ENCODE peak calls at places on chromosomes 5 and 9, in five cellular contexts. One of them, this sample, is unnamed.

GRCh38 chr5:60960591-60960990 is 15.6 kb downstream of the NDUFAF2 start:
- DNase-seq in AG09309: no peak
- DNase-seq in NCI-H748 treated with DMSO at 0.1 percent for 48 hours: no peak
- DNase-seq in endothelial cell: no peak
- DNase-seq in NCI-H1092 treated with DMSO at 0.1 percent for 48 hours: no peak
- DNase-seq in this sample: no peak

GRCh38 chr5:141558150-141558549 is 60.6 kb downstream of the DIAPH1 start:
- DNase-seq in AG09309: no peak
- DNase-seq in NCI-H748 treated with DMSO at 0.1 percent for 48 hours: no peak
- DNase-seq in endothelial cell: peak; percentile 30
- DNase-seq in NCI-H1092 treated with DMSO at 0.1 percent for 48 hours: no peak
- DNase-seq in this sample: no peak

GRCh38 chr9:88993871-88994819 is 2.9 kb downstream of the S1PR3 start:
- DNase-seq in AG09309: no peak
- DNase-seq in NCI-H748 treated with DMSO at 0.1 percent for 48 hours: no peak
- DNase-seq in endothelial cell: no peak
- DNase-seq in NCI-H1092 treated with DMSO at 0.1 percent for 48 hours: no peak
- DNase-seq in this sample: no peak

GRCh38 chr5:43555895-43556606 is 826 bp downstream of the PAIP1 start:
- DNase-seq in AG09309: no peak
- DNase-seq in NCI-H748 treated with DMSO at 0.1 percent for 48 hours: peak; percentile 52
- DNase-seq in endothelial cell: peak; percentile 66
- DNase-seq in NCI-H1092 treated with DMSO at 0.1 percent for 48 hours: peak; percentile 47
- DNase-seq in this sample: peak; percentile 65

GRCh38 chr5:174736351-174736721 is 12.0 kb downstream of the MSX2 start:
- DNase-seq in AG09309: peak; percentile 72
- DNase-seq in NCI-H748 treated with DMSO at 0.1 percent for 48 hours: no peak
- DNase-seq in endothelial cell: no peak
- DNase-seq in NCI-H1092 treated with DMSO at 0.1 percent for 48 hours: no peak
- DNase-seq in this sample: no peak

GRCh38 chr9:72917892-72918509 is 34.9 kb downstream of the ALDH1A1 start:
- DNase-seq in AG09309: no peak
- DNase-seq in NCI-H748 treated with DMSO at 0.1 percent for 48 hours: no peak
- DNase-seq in endothelial cell: no peak
- DNase-seq in NCI-H1092 treated with DMSO at 0.1 percent for 48 hours: no peak
- DNase-seq in this sample: no peak

GRCh38 chr9:117247271-117247670 is 167.6 kb downstream of the ASTN2 start:
- DNase-seq in AG09309: no peak
- DNase-seq in NCI-H748 treated with DMSO at 0.1 percent for 48 hours: peak; percentile 33
- DNase-seq in endothelial cell: peak; percentile 28
- DNase-seq in NCI-H1092 treated with DMSO at 0.1 percent for 48 hours: peak; percentile 51
- DNase-seq in this sample: peak; percentile 69

GRCh38 chr5:14930486-14930885 is 58.9 kb upstream of the ANKH start:
- DNase-seq in AG09309: no peak
- DNase-seq in NCI-H748 treated with DMSO at 0.1 percent for 48 hours: no peak
- DNase-seq in endothelial cell: no peak
- DNase-seq in NCI-H1092 treated with DMSO at 0.1 percent for 48 hours: no peak
- DNase-seq in this sample: no peak

GRCh38 chr9:91515074-91515687 is 91.5 kb upstream of the NFIL3 start:
- DNase-seq in AG09309: peak; percentile 75
- DNase-seq in NCI-H748 treated with DMSO at 0.1 percent for 48 hours: no peak
- DNase-seq in endothelial cell: no peak
- DNase-seq in NCI-H1092 treated with DMSO at 0.1 percent for 48 hours: no peak
- DNase-seq in this sample: no peak

GRCh38 chr5:149405550-149406202 is 26.6 kb upstream of the IL17B start:
- DNase-seq in AG09309: no peak
- DNase-seq in NCI-H748 treated with DMSO at 0.1 percent for 48 hours: no peak
- DNase-seq in endothelial cell: no peak
- DNase-seq in NCI-H1092 treated with DMSO at 0.1 percent for 48 hours: no peak
- DNase-seq in this sample: no peak

GRCh38 chr5:64939772-64940510 is 171.2 kb downstream of the CWC27 start:
- DNase-seq in AG09309: no peak
- DNase-seq in NCI-H748 treated with DMSO at 0.1 percent for 48 hours: no peak
- DNase-seq in endothelial cell: no peak
- DNase-seq in NCI-H1092 treated with DMSO at 0.1 percent for 48 hours: no peak
- DNase-seq in this sample: no peak

GRCh38 chr5:159216454-159216853 is 7.1 kb upstream of the RNF145 start:
- DNase-seq in AG09309: no peak
- DNase-seq in NCI-H748 treated with DMSO at 0.1 percent for 48 hours: no peak
- DNase-seq in endothelial cell: no peak
- DNase-seq in NCI-H1092 treated with DMSO at 0.1 percent for 48 hours: no peak
- DNase-seq in this sample: no peak

This sample was measured in WERI-Rb-1.